ENCODE peak calls at places on chromosomes 6 and 20, in ten cellular contexts. D, G, Z, N, F, S, C, P, E and J are unnamed samples.

GRCh38 chr6:150252714-150253444 is 110.0 kb downstream of the PPP1R14C start:
- DNase-seq in D (no peak), G (no peak), Z (no peak), N (no peak), F (peak), S (peak), C (peak), P (no peak), E (no peak), J (no peak)

GRCh38 chr6:100880149-100880900 is 804 bp downstream of the ASCC3 start:
- DNase-seq in D (no peak), G (no peak), Z (peak), N (no peak), F (peak), S (no peak), C (peak), P (peak), E (no peak), J (no peak)

GRCh38 chr20:36010081-36010480 is 41.7 kb downstream of the CNBD2 start:
- DNase-seq in D (no peak), G (no peak), Z (no peak), N (no peak), F (no peak), S (no peak), C (no peak), P (no peak), E (no peak), J (no peak)

GRCh38 chr6:41454189-41454789 is 91.9 kb upstream of the FOXP4 start:
- DNase-seq in D (no peak), G (no peak), Z (no peak), N (no peak), F (no peak), S (no peak), C (no peak), P (no peak), E (no peak), J (no peak)

GRCh38 chr6:22421187-22421586 is 124.4 kb upstream of the PRL start:
- DNase-seq in D (no peak), G (no peak), Z (peak), N (no peak), F (no peak), S (no peak), C (no peak), P (no peak), E (no peak), J (no peak)

GRCh38 chr6:113971786-113972185 is 838 bp upstream of the HDAC2 start:
- DNase-seq in D (no peak), G (no peak), Z (peak), N (no peak), F (no peak), S (peak), C (no peak), P (peak), E (no peak), J (no peak)

GRCh38 chr20:13644010-13644409 is 5.3 kb upstream of the TASP1 start:
- DNase-seq in D (no peak), G (no peak), Z (peak), N (no peak), F (peak), S (no peak), C (peak), P (peak), E (peak), J (no peak)

GRCh38 chr6:156686940-156687874 is 90.0 kb upstream of the ARID1B start:
- DNase-seq in D (peak), G (peak), Z (peak), N (peak), F (peak), S (peak), C (peak), P (peak), E (peak), J (peak)

GRCh38 chr6:138509371-138509770 is 10.1 kb upstream of the NHSL1 start:
- DNase-seq in D (no peak), G (no peak), Z (peak), N (no peak), F (peak), S (peak), C (no peak), P (peak), E (no peak), J (peak)

GRCh38 chr6:28474441-28475219 is 31.3 kb upstream of the ZSCAN23 start:
- DNase-seq in D (no peak), G (no peak), Z (peak), N (no peak), F (peak), S (peak), C (peak), P (peak), E (peak), J (no peak)

GRCh38 chr6:145169726-145170125 is 565.6 kb downstream of the EPM2A start:
- DNase-seq in D (no peak), G (no peak), Z (no peak), N (no peak), F (no peak), S (no peak), C (no peak), P (no peak), E (no peak), J (no peak)

GRCh38 chr20:23294166-23294565 is 56.4 kb upstream of the NXT1 start:
- DNase-seq in D (no peak), G (no peak), Z (no peak), N (no peak), F (no peak), S (no peak), C (no peak), P (no peak), E (no peak), J (no peak)

GRCh38 chr6:124199226-124199625 is 395.6 kb downstream of the NKAIN2 start:
- DNase-seq in D (no peak), G (no peak), Z (no peak), N (no peak), F (no peak), S (no peak), C (no peak), P (no peak), E (no peak), J (no peak)

GRCh38 chr6:4577406-4577805 is 198.8 kb upstream of the CDYL start:
- DNase-seq in D (no peak), G (no peak), Z (peak), N (no peak), F (no peak), S (no peak), C (peak), P (peak), E (peak), J (no peak)

GRCh38 chr20:57957397-57958049 is 247.7 kb upstream of the PMEPA1 start:
- DNase-seq in D (no peak), G (no peak), Z (no peak), N (no peak), F (no peak), S (no peak), C (peak), P (no peak), E (no peak), J (no peak)

GRCh38 chr20:21398109-21398480 is 769 bp upstream of the NKX2-4 start:
- DNase-seq in D (no peak), G (no peak), Z (no peak), N (no peak), F (no peak), S (no peak), C (no peak), P (no peak), E (no peak), J (no peak)

GRCh38 chr6:40328988-40329545 is 258.1 kb downstream of the LRFN2 start:
- DNase-seq in D (no peak), G (no peak), Z (no peak), N (no peak), F (no peak), S (no peak), C (no peak), P (no peak), E (no peak), J (no peak)

GRCh38 chr6:105484238-105485161 is 81.6 kb upstream of the PREP start:
- DNase-seq in D (no peak), G (no peak), Z (peak), N (no peak), F (no peak), S (peak), C (no peak), P (peak), E (no peak), J (no peak)

GRCh38 chr20:44541957-44542356 is 20.1 kb upstream of the SERINC3 start:
- DNase-seq in D (no peak), G (no peak), Z (peak), N (no peak), F (no peak), S (no peak), C (no peak), P (no peak), E (no peak), J (no peak)

GRCh38 chr20:57666106-57666833 is 43.5 kb downstream of the PMEPA1 start:
- DNase-seq in D (peak), G (no peak), Z (no peak), N (no peak), F (no peak), S (no peak), C (no peak), P (no peak), E (no peak), J (no peak)

GRCh38 chr6:36691011-36691410 is 6.6 kb upstream of the RAB44 start:
- DNase-seq in D (no peak), G (no peak), Z (no peak), N (no peak), F (no peak), S (no peak), C (no peak), P (no peak), E (no peak), J (no peak)

GRCh38 chr6:149929422-149929821 is 6.5 kb upstream of the RAET1G start:
- DNase-seq in D (no peak), G (no peak), Z (no peak), N (no peak), F (peak), S (no peak), C (no peak), P (no peak), E (no peak), J (no peak)

GRCh38 chr6:134447423-134447822 is 129.5 kb upstream of the SGK1 start:
- DNase-seq in D (no peak), G (no peak), Z (peak), N (no peak), F (no peak), S (no peak), C (peak), P (peak), E (no peak), J (no peak)

GRCh38 chr20:33023439-33024262 is 7.8 kb upstream of the BPIFB6 start:
- DNase-seq in D (peak), G (no peak), Z (no peak), N (no peak), F (no peak), S (no peak), C (no peak), P (no peak), E (no peak), J (no peak)

GRCh38 chr6:92538296-92538695 is 881.1 kb downstream of the EPHA7 start:
- DNase-seq in D (no peak), G (no peak), Z (peak), N (no peak), F (no peak), S (no peak), C (peak), P (no peak), E (peak), J (no peak)

GRCh38 chr20:37225146-37225545 is 36.5 kb downstream of the GHRH start:
- DNase-seq in D (no peak), G (no peak), Z (no peak), N (no peak), F (no peak), S (no peak), C (no peak), P (no peak), E (no peak), J (no peak)

GRCh38 chr20:56629464-56630085 is 469 bp downstream of the TFAP2C start:
- DNase-seq in D (no peak), G (no peak), Z (no peak), N (no peak), F (peak), S (no peak), C (no peak), P (no peak), E (no peak), J (no peak)

GRCh38 chr6:83193747-83194582 is 808 bp downstream of the RWDD2A start:
- DNase-seq in D (peak), G (peak), Z (no peak), N (peak), F (peak), S (peak), C (peak), P (peak), E (no peak), J (peak)

GRCh38 chr20:44208770-44209169 is 1.8 kb downstream of the OSER1 start:
- DNase-seq in D (no peak), G (no peak), Z (no peak), N (no peak), F (no peak), S (peak), C (peak), P (peak), E (no peak), J (no peak)

GRCh38 chr6:80333342-80333741 is 226.9 kb downstream of the BCKDHB start:
- DNase-seq in D (no peak), G (no peak), Z (no peak), N (no peak), F (no peak), S (no peak), C (no peak), P (no peak), E (no peak), J (no peak)

GRCh38 chr20:36802326-36803223 is 29.0 kb upstream of the DSN1 start:
- DNase-seq in D (no peak), G (no peak), Z (peak), N (no peak), F (no peak), S (no peak), C (peak), P (peak), E (peak), J (no peak)

GRCh38 chr20:49865559-49865958 is 49.8 kb downstream of the SPATA2 start:
- DNase-seq in D (no peak), G (no peak), Z (no peak), N (no peak), F (no peak), S (peak), C (no peak), P (no peak), E (no peak), J (no peak)

GRCh38 chr20:44309763-44310663 is 989 bp downstream of the FITM2 start:
- DNase-seq in D (peak), G (no peak), Z (peak), N (peak), F (no peak), S (no peak), C (peak), P (peak), E (no peak), J (no peak)

GRCh38 chr20:47318596-47319516 is 37.6 kb downstream of the ZMYND8 start:
- DNase-seq in D (peak), G (no peak), Z (peak), N (peak), F (peak), S (no peak), C (peak), P (peak), E (no peak), J (no peak)

GRCh38 chr6:92371211-92371610 is 1048.1 kb downstream of the EPHA7 start:
- DNase-seq in D (no peak), G (no peak), Z (no peak), N (no peak), F (no peak), S (no peak), C (no peak), P (no peak), E (no peak), J (no peak)

DNA sequence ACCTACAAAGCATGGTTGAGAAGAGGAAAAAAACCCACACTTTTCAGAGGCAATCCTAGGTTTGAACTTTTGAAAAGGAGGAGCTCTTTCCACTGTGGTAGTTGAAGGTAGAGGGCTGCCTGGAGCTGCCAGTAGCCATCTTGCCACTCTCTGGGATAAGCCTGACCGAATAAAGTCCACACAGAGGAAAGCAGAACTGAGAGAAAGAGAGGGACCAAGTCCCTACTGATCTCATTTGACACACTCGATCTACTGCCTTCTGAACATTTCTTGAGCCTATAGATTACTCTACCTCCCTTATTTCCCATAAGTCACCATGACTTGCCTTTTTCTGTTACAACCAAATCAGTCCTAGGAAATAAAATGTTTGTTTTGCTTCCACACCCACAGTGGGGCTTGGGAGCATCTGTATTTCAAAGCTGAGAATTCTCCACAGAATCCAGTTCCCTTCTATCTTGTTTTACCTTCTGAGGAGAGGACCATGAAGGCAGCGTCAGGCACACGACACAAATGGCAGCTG is 147.0 kb upstream of the PTPRK start:
- DNase-seq in D (no peak), G (no peak), Z (no peak), N (no peak), F (no peak), S (no peak), C (no peak), P (no peak), E (no peak), J (no peak)
- TF ChIP-seq CTCF in D (no peak), G (no peak), Z (no peak), N (no peak), F (no peak), S (no peak), C (no peak), P (no peak), E (no peak), J (no peak)

GRCh38 chr20:62806383-62807050 is 1.9 kb downstream of the OGFR start:
- DNase-seq in D (no peak), G (no peak), Z (no peak), N (no peak), F (no peak), S (no peak), C (no peak), P (no peak), E (no peak), J (no peak)

GRCh38 chr20:62805711-62806382 is 1.2 kb downstream of the OGFR start:
- DNase-seq in D (peak), G (no peak), Z (no peak), N (no peak), F (no peak), S (no peak), C (no peak), P (peak), E (no peak), J (no peak)

GRCh38 chr20:62804021-62804631 is 509 bp upstream of the OGFR start:
- DNase-seq in D (no peak), G (no peak), Z (no peak), N (no peak), F (no peak), S (peak), C (no peak), P (no peak), E (no peak), J (no peak)

GRCh38 chr20:62804632-62805364 is at the start of gene OGFR:
- DNase-seq in D (peak), G (no peak), Z (peak), N (peak), F (peak), S (peak), C (peak), P (peak), E (no peak), J (peak)

DNA sequence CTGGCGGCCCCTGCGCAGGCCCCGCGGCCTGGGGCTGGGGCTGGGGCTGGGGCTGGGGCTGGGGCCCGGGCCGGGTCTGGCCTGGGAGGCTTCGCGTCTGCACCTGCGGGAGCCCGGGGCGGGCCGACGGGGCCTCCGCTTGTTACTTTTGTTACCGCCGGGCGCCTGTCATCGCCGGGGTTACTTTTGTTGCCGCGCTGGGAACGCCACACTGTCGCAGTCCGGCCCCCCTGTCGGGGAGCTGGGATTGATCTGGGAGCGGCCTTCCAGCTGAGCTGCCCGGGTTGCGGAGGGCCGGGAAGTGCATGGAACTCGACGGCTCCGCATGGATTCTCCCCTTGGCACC is 703 bp downstream of the OGFR start:
- DNase-seq in D (no peak), G (no peak), Z (no peak), N (no peak), F (peak), S (no peak), C (no peak), P (no peak), E (no peak), J (no peak)
- TF ChIP-seq CTCF in D (no peak), G (no peak), Z (no peak), N (no peak), F (peak), S (no peak), C (no peak), P (no peak), E (no peak), J (no peak)

DNA sequence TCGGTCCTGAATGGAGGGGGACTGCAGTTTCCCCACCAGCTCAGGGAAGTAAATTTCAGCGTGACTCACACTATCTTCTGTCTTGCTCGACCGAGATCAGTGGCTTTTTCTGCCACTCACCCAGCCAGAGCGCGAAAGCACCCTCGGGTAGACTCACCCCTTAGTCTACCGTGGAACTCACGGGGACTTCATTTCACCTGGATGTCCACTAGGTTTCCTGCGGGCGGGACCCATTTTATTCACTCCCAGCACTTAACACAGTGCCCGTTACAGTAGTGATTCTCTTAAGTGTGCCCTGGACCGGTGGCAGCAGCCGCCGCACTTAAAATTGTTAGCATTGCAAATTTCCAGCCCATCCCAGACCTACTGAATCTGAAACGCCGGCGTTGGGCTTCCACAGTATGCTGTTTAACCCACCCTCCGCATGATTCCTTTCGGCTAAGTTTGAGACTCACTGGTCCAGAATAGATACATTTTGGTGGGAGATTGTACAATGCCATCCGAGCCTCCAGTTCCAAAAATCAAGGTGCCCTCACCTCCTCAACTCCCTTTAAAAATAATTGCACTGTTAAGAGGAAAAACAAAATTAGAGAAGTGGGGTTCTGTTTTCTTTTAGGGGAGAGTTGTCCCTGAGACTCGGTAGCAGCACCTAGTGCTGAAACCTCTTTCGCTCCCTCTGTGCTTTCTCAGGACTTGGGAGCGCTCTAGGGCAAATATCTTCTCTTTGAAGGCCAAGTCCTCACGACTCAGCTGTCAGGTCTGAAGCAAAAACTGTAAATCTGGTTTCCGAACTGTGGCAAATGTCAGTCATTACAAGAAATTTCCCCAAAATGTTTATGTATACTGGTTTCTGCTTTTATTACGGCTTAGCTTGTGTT is 1.0 kb downstream of the SMPDL3A start:
- DNase-seq in D (peak), G (no peak), Z (no peak), N (peak), F (no peak), S (peak), C (peak), P (peak), E (no peak), J (no peak)
- TF ChIP-seq CTCF in D (no peak), G (no peak), Z (no peak), N (no peak), F (no peak), S (no peak), C (no peak), P (peak), E (peak), J (no peak)

GRCh38 chr6:103983860-103984259 is 875.9 kb downstream of the HACE1 start:
- DNase-seq in D (no peak), G (no peak), Z (no peak), N (no peak), F (no peak), S (no peak), C (no peak), P (no peak), E (no peak), J (no peak)

DNA sequence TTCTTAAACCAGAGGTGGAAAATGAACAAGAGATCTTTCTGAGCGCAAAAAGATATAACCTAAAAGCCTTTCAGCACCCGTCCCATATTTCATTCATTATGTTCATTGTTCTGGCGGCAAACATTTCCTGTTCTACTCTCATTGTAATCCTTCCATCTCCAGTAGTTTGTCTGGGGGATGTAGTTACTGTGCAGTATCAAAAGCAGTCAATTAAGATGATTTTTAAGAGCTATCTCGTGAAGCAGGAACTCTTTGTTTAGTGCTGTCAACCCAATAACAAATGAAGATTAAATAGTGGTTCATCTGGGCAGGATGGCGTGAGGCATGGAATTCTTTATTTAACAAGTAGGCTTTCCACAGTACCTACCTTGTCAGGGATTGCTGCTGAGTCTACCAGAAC is 876.7 kb downstream of the HACE1 start:
- DNase-seq in D (no peak), G (no peak), Z (no peak), N (no peak), F (no peak), S (no peak), C (no peak), P (no peak), E (no peak), J (no peak)
- TF ChIP-seq CTCF in D (no peak), G (no peak), Z (no peak), N (no peak), F (no peak), S (no peak), C (no peak), P (no peak), E (no peak), J (no peak)